ENCODE peak calls at places on chromosomes 12 and 14, in five cellular contexts. S is stomach; X is RWPE1; H is CD8-positive, alpha-beta memory T cell; K is sciatic nerve. L is an unnamed sample.

GRCh38 chr12:87140257-87140656 is 884.1 kb upstream of the MGAT4C start:
- DNase-seq in S (no peak), K (no peak), H (no peak), X (peak), L (no peak)

GRCh38 chr12:62886796-62887195 is 48.2 kb downstream of the PPM1H start:
- DNase-seq in K (no peak), H (no peak), S (no peak), X (no peak), L (no peak)

GRCh38 chr14:44898547-44898946 is 63.2 kb downstream of the KLHL28 start:
- DNase-seq in S (no peak), X (no peak), K (no peak), H (no peak), L (no peak)

GRCh38 chr12:67593041-67593870 is 55.3 kb upstream of the DYRK2 start:
- DNase-seq in H (no peak), K (no peak), X (peak), S (peak), L (no peak)

GRCh38 chr14:56754966-56755365 is 55.3 kb downstream of the OTX2 start:
- DNase-seq in K (no peak), H (no peak), X (no peak), S (no peak), L (no peak)

GRCh38 chr12:15268927-15269552 is 47.8 kb upstream of the RERG start:
- DNase-seq in H (peak), K (no peak), S (peak), X (peak), L (peak)

GRCh38 chr14:88379706-88380343 is 5.6 kb upstream of the SPATA7 start:
- DNase-seq in S (no peak), H (no peak), X (no peak), K (no peak), L (no peak)

GRCh38 chr12:54428050-54429013 is 9.3 kb upstream of the ITGA5 start:
- DNase-seq in X (peak), H (no peak), K (no peak), S (no peak), L (peak)

GRCh38 chr12:55696796-55697462 is 10.8 kb downstream of the ITGA7 start:
- DNase-seq in K (peak), S (no peak), X (no peak), H (peak), L (no peak)

GRCh38 chr12:97575792-97576191 is 113.2 kb downstream of the RMST start:
- DNase-seq in H (no peak), X (peak), K (no peak), S (no peak), L (no peak)

GRCh38 chr12:6788972-6789905 is at the start of gene CD4:
- DNase-seq in H (no peak), S (no peak), X (no peak), K (no peak), L (no peak)

GRCh38 chr12:130017571-130018449 is 114.0 kb upstream of the TMEM132D start:
- DNase-seq in X (peak), S (no peak), H (no peak), K (peak), L (no peak)

GRCh38 chr12:114656906-114657596 is 26.9 kb downstream of the TBX3 start:
- DNase-seq in X (no peak), H (no peak), S (no peak), K (no peak), L (no peak)

GRCh38 chr14:94904636-94905035 is 134.7 kb upstream of the GSC start:
- DNase-seq in K (no peak), S (no peak), H (no peak), X (no peak), L (peak)

GRCh38 chr12:46371718-46372130 is 849 bp downstream of the SLC38A2 start:
- DNase-seq in H (peak), K (peak), X (peak), S (peak), L (no peak)

GRCh38 chr12:104669851-104670337 is 213.1 kb downstream of the CHST11 start:
- DNase-seq in K (peak), S (peak), H (peak), X (no peak), L (no peak)

GRCh38 chr14:90774316-90774715 is 41.9 kb downstream of the TTC7B start:
- DNase-seq in X (no peak), K (no peak), H (no peak), S (no peak), L (no peak)

GRCh38 chr12:64995831-64996230 is 125.3 kb downstream of the WIF1 start:
- DNase-seq in H (no peak), S (no peak), X (peak), K (no peak), L (no peak)

GRCh38 chr14:45149602-45150001 is 13.9 kb downstream of the FANCM start:
- DNase-seq in K (no peak), S (no peak), H (no peak), X (no peak), L (no peak)

GRCh38 chr14:27175489-27175888 is 577.7 kb upstream of the NOVA1 start:
- DNase-seq in S (no peak), H (no peak), K (no peak), X (no peak), L (no peak)

GRCh38 chr14:104144911-104145825 is 6.8 kb downstream of the KIF26A start:
- DNase-seq in K (peak), H (peak), S (no peak), X (no peak), L (no peak)

GRCh38 chr12:69068431-69068830 is 135.5 kb upstream of the CPM start:
- DNase-seq in K (no peak), X (peak), H (no peak), S (peak), L (no peak)

GRCh38 chr12:111841236-111841749 is 735 bp upstream of the MAPKAPK5 start:
- DNase-seq in S (no peak), H (no peak), X (peak), K (no peak), L (peak)

GRCh38 chr12:108457006-108457733 is 57.9 kb upstream of the FICD start:
- DNase-seq in H (no peak), X (peak), S (no peak), K (no peak), L (peak)

GRCh38 chr12:8087666-8088065 is 5.6 kb downstream of the NECAP1 start:
- DNase-seq in H (no peak), K (no peak), S (no peak), X (no peak), L (no peak)